ENCODE peak calls at places on chromosome 14, in six cellular contexts. X, E, J, H, W and N are unnamed samples.
A peak's percentile ranks its signal among the peaks of the same experiment; 100 is the strongest.

GRCh38 chr14:69615471-69616407 is 4.3 kb downstream of the SUSD6 start:
- DNase-seq in W (peak; percentile 85), J (peak; percentile 71), X (no peak), H (peak; percentile 96), E (peak; percentile 45), N (no peak)

GRCh38 chr14:20631821-20632389 is 9.6 kb downstream of the OR6S1 start:
- DNase-seq in E (no peak), X (peak; percentile 83), J (peak; percentile 55), W (peak; percentile 85), H (peak; percentile 47), N (no peak)

GRCh38 chr14:60509438-60510253 is 700 bp downstream of the SIX6 start:
- DNase-seq in J (no peak), W (no peak), X (no peak), H (no peak), E (no peak), N (no peak)

GRCh38 chr14:49770212-49770817 is 2.4 kb downstream of the KLHDC2 start:
- DNase-seq in W (peak; percentile 38), J (no peak), E (no peak), H (no peak), X (peak; percentile 97), N (no peak)

GRCh38 chr14:88129306-88130056 is 124.5 kb downstream of the GPR65 start:
- DNase-seq in X (no peak), J (no peak), W (peak; percentile 82), E (no peak), H (peak; percentile 26), N (peak; percentile 9)

GRCh38 chr14:101167428-101167827 is 263.9 kb upstream of the RTL1 start:
- DNase-seq in E (no peak), H (no peak), W (no peak), X (no peak), J (no peak), N (no peak)

GRCh38 chr14:32472512-32473472 is 143.7 kb downstream of the AKAP6 start:
- DNase-seq in H (no peak), X (peak; percentile 38), J (peak; percentile 36), E (peak; percentile 52), W (peak; percentile 58), N (no peak)

GRCh38 chr14:65999865-66000264 is 486.3 kb upstream of the CCDC196 start:
- DNase-seq in W (no peak), J (no peak), H (no peak), E (no peak), X (no peak), N (no peak)

GRCh38 chr14:104235686-104236085 is 97.3 kb downstream of the KIF26A start:
- DNase-seq in H (no peak), J (no peak), X (no peak), W (no peak), E (no peak), N (no peak)

GRCh38 chr14:54567224-54567633 is 301 bp downstream of the SAMD4A start:
- DNase-seq in X (no peak), E (no peak), H (no peak), J (peak; percentile 26), W (peak; percentile 48), N (no peak)

GRCh38 chr14:61322011-61322798 is 826 bp downstream of the PRKCH start:
- DNase-seq in E (no peak), W (no peak), X (no peak), H (peak; percentile 31), J (peak; percentile 64), N (no peak)

GRCh38 chr14:68544150-68544892 is 248.5 kb downstream of the ZFP36L1 start:
- DNase-seq in E (peak; percentile 97), X (no peak), H (no peak), W (peak; percentile 98), J (peak; percentile 51), N (peak; percentile 98)

GRCh38 chr14:55073856-55074255 is 22.4 kb downstream of the MAPK1IP1L start:
- DNase-seq in X (no peak), W (peak; percentile 60), J (peak; percentile 18), H (no peak), E (no peak), N (no peak)

GRCh38 chr14:72565200-72565599 is 328.7 kb downstream of the DPF3 start:
- DNase-seq in H (no peak), W (peak; percentile 47), J (no peak), E (no peak), X (no peak), N (no peak)

GRCh38 chr14:100504372-100505078 is 82.7 kb downstream of the BEGAIN start:
- DNase-seq in J (no peak), W (peak; percentile 13), E (no peak), H (no peak), X (peak; percentile 24), N (no peak)

GRCh38 chr14:87944987-87945604 is 47.9 kb downstream of the GALC start:
- DNase-seq in J (no peak), H (peak; percentile 72), E (peak; percentile 34), W (peak; percentile 73), X (peak; percentile 29), N (peak; percentile 24)

GRCh38 chr14:29390046-29390841 is 537.4 kb downstream of the PRKD1 start:
- DNase-seq in H (no peak), X (no peak), J (no peak), E (no peak), W (peak; percentile 8), N (no peak)

GRCh38 chr14:65187421-65188049 is 85.2 kb upstream of the MAX start:
- DNase-seq in E (no peak), H (no peak), W (no peak), J (no peak), X (no peak), N (no peak)

GRCh38 chr14:55221186-55221585 is 29.8 kb upstream of the DLGAP5 start:
- DNase-seq in J (no peak), E (no peak), X (no peak), H (no peak), W (peak; percentile 55), N (peak; percentile 16)

GRCh38 chr14:81062816-81063215 is 107.4 kb downstream of the TSHR start:
- DNase-seq in X (peak; percentile 10), H (peak; percentile 42), J (no peak), W (no peak), E (no peak), N (no peak)

GRCh38 chr14:77376380-77376770 is 519 bp downstream of the TMED8 start:
- DNase-seq in H (peak; percentile 56), J (no peak), W (no peak), E (no peak), X (no peak), N (no peak)

GRCh38 chr14:64708148-64709004 is 4.2 kb downstream of the PLEKHG3 start:
- DNase-seq in J (no peak), W (no peak), X (no peak), E (no peak), H (no peak), N (no peak)

GRCh38 chr14:101064718-101065117 is 161.2 kb upstream of the RTL1 start:
- DNase-seq in J (no peak), X (no peak), H (no peak), W (no peak), E (no peak), N (no peak)

GRCh38 chr14:76186318-76187027 is 34.8 kb downstream of the GPATCH2L start:
- DNase-seq in E (no peak), J (no peak), W (no peak), X (no peak), H (peak; percentile 59), N (no peak)

GRCh38 chr14:76175942-76176341 is 24.2 kb downstream of the GPATCH2L start:
- DNase-seq in H (no peak), X (no peak), E (no peak), W (no peak), J (no peak), N (no peak)

GRCh38 chr14:76181546-76181945 is 29.8 kb downstream of the GPATCH2L start:
- DNase-seq in E (no peak), W (peak; percentile 27), X (peak; percentile 12), J (no peak), H (no peak), N (no peak)
- TF ChIP-seq CTCF in E (peak; percentile 22), W (peak; percentile 32), X (no peak), J (no peak), H (peak; percentile 19), N (no peak)

DNA sequence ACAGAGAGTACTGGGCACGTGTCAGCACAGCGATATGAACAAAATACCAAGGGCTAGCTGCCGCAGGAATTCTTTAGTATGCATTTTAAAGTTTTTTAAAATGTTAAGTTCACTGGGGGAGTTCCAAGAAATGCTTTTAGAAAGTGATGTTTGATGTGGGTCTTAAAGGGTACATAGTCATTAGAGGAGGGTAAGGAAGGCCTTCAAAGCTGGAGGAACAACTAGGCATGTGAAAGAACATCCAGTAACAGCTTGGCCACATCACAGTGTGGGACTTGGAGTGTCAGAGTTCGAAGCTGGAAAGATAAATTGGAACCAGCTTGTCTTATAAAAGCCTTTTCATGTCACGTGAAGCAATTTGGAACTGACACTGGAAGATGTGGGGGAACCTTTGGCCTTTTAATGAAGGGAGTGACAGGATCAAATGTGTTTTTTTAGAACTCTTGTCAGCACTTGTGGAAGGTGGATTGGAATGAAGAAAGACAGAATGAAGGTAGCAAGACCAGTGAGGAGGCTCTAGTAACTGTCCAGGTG is 57.7 kb downstream of the WDR20 start:
- DNase-seq in X (no peak), W (peak; percentile 45), J (no peak), H (no peak), E (no peak), N (no peak)
- H3K4me3 ChIP-seq in X (no peak overlapping the region), W (no peak overlapping the region), J (no peak overlapping the region), H (no peak overlapping the region), E (no peak overlapping the region), N (no peak overlapping the region)

GRCh38 chr14:22472466-22472865 is 116.6 kb downstream of the DAD1 start:
- DNase-seq in E (no peak), J (no peak), W (no peak), H (no peak), X (no peak), N (no peak)

GRCh38 chr14:22472935-22473854 is 115.8 kb downstream of the DAD1 start:
- DNase-seq in J (peak; percentile 30), X (peak; percentile 56), W (peak; percentile 55), E (no peak), H (peak; percentile 88), N (no peak)

GRCh38 chr14:22474730-22475351 is 114.2 kb downstream of the DAD1 start:
- DNase-seq in J (no peak), X (no peak), E (no peak), H (no peak), W (peak; percentile 30), N (no peak)

GRCh38 chr14:22469541-22470303 is 119.3 kb downstream of the DAD1 start:
- DNase-seq in W (no peak), E (no peak), J (no peak), X (no peak), H (no peak), N (no peak)

DNA sequence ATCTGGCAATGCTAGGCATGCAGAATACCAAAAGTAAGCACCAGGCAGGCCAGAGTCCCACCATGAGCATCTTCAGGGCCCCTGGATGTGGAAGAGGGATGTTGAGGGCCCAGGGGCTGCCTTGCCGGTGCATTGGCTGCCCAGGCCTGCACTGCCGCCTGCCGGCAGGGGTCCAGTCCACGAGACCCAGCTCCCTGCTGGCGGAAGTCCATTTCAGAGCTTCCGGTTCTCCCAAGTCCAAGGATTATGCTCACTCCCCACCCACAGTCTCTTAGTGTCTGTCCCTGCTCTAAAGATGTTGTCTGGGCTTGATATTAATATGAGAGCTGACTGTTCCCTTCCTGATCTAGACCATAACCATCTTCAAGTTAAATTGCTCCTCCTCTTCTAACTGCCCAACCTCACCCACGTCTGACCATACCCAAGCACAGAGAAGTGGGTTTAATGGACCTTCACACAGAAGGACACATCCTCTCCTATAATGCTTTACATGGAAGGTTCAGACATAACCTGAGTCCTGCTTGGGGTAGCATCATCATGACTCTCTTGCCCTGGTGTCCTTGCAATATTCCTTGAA is 117.4 kb downstream of the DAD1 start:
- DNase-seq in X (peak; percentile 55), J (no peak), W (peak; percentile 17), H (peak; percentile 84), E (no peak), N (no peak)
- TF ChIP-seq CTCF in X (peak; percentile 81), J (no peak), W (peak; percentile 28), H (peak; percentile 91), E (peak; percentile 51), N (peak; percentile 76)

GRCh38 chr14:59182641-59183040 is 5.8 kb upstream of the DAAM1 start:
- DNase-seq in H (no peak), W (no peak), E (no peak), X (no peak), J (no peak), N (no peak)
- H3K4me3 ChIP-seq in H (no peak overlapping the region), W (no peak overlapping the region), E (no peak overlapping the region), X (no peak overlapping the region), J (no peak overlapping the region), N (no peak overlapping the region)